ENCODE peak calls at places on chromosomes 13 and 19, in ten cellular contexts. B, I, W, Q, S, T, H, F, C and V are unnamed samples.

GRCh38 chr19:48660854-48661731 is 11.7 kb downstream of the NTN5 start:
- DNase-seq in B (peak), I (peak), W (peak), Q (peak), S (peak), T (peak), H (peak), F (no peak), C (peak), V (peak)

GRCh38 chr13:54261856-54262255 is 1233.2 kb downstream of the OLFM4 start:
- DNase-seq in B (no peak), I (no peak), W (no peak), Q (no peak), S (no peak), T (no peak), H (no peak), F (no peak), C (no peak), V (no peak)

GRCh38 chr13:110716235-110716505 is 2.7 kb downstream of the ING1 start:
- DNase-seq in B (no peak), I (peak), W (peak), Q (no peak), S (no peak), T (no peak), H (no peak), F (no peak), C (peak), V (peak)

GRCh38 chr19:11479470-11480080 is 1.3 kb downstream of the ELAVL3 start:
- DNase-seq in B (peak), I (peak), W (peak), Q (peak), S (no peak), T (no peak), H (no peak), F (no peak), C (peak), V (peak)

GRCh38 chr19:50314724-50315700 is 14.2 kb downstream of the KCNC3 start:
- DNase-seq in B (no peak), I (no peak), W (no peak), Q (no peak), S (no peak), T (no peak), H (no peak), F (no peak), C (no peak), V (no peak)

GRCh38 chr13:94431987-94432386 is 47.5 kb downstream of the DCT start:
- DNase-seq in B (no peak), I (no peak), W (no peak), Q (no peak), S (no peak), T (no peak), H (no peak), F (no peak), C (no peak), V (no peak)

GRCh38 chr19:29528350-29528945 is 2.7 kb downstream of the VSTM2B start:
- DNase-seq in B (no peak), I (peak), W (peak), Q (peak), S (peak), T (peak), H (peak), F (no peak), C (peak), V (peak)

GRCh38 chr19:15331419-15332310 is 674 bp downstream of the BRD4 start:
- DNase-seq in B (peak), I (peak), W (peak), Q (peak), S (peak), T (peak), H (peak), F (no peak), C (peak), V (peak)

GRCh38 chr19:51572415-51572814 is 1.3 kb downstream of the ZNF175 start:
- DNase-seq in B (no peak), I (no peak), W (peak), Q (no peak), S (no peak), T (peak), H (no peak), F (no peak), C (no peak), V (no peak)

GRCh38 chr19:1851581-1852293 is 3.5 kb upstream of the REXO1 start:
- DNase-seq in B (no peak), I (no peak), W (no peak), Q (no peak), S (no peak), T (no peak), H (peak), F (no peak), C (peak), V (no peak)

GRCh38 chr19:38685666-38686529 is 38.4 kb downstream of the ACTN4 start:
- DNase-seq in B (peak), I (peak), W (peak), Q (no peak), S (no peak), T (peak), H (no peak), F (no peak), C (no peak), V (peak)

GRCh38 chr13:81018936-81019335 is 678.0 kb upstream of the SPRY2 start:
- DNase-seq in B (no peak), I (no peak), W (no peak), Q (no peak), S (no peak), T (no peak), H (no peak), F (no peak), C (no peak), V (no peak)

GRCh38 chr19:3849092-3849491 is 19.7 kb downstream of the ZFR2 start:
- DNase-seq in B (no peak), I (peak), W (peak), Q (no peak), S (no peak), T (no peak), H (no peak), F (no peak), C (no peak), V (peak)

GRCh38 chr13:111115841-111116500 is 861 bp downstream of the ARHGEF7 start:
- DNase-seq in B (no peak), I (peak), W (peak), Q (peak), S (no peak), T (peak), H (peak), F (no peak), C (peak), V (no peak)

GRCh38 chr13:106566682-106567420 is 1.1 kb downstream of the ARGLU1 start:
- DNase-seq in B (peak), I (peak), W (peak), Q (peak), S (peak), T (peak), H (peak), F (peak), C (peak), V (peak)

GRCh38 chr19:1492474-1493006 is 1.6 kb downstream of the REEP6 start:
- DNase-seq in B (no peak), I (no peak), W (no peak), Q (no peak), S (no peak), T (no peak), H (no peak), F (no peak), C (peak), V (peak)

GRCh38 chr13:46552888-46553520 is at the start of gene LRCH1:
- DNase-seq in B (peak), I (peak), W (peak), Q (peak), S (peak), T (peak), H (peak), F (peak), C (peak), V (peak)

GRCh38 chr19:3274245-3275067 is 50.0 kb downstream of the CELF5 start:
- DNase-seq in B (no peak), I (no peak), W (no peak), Q (no peak), S (no peak), T (no peak), H (no peak), F (no peak), C (no peak), V (no peak)

GRCh38 chr13:110330491-110331001 is 23.5 kb downstream of the COL4A2 start:
- DNase-seq in B (no peak), I (no peak), W (peak), Q (no peak), S (no peak), T (peak), H (no peak), F (no peak), C (no peak), V (no peak)

GRCh38 chr19:2087621-2088100 is 8.5 kb downstream of the MOB3A start:
- DNase-seq in B (no peak), I (no peak), W (no peak), Q (no peak), S (no peak), T (no peak), H (no peak), F (no peak), C (no peak), V (no peak)

GRCh38 chr13:40498461-40498860 is 168.0 kb downstream of the FOXO1 start:
- DNase-seq in B (no peak), I (no peak), W (no peak), Q (no peak), S (no peak), T (no peak), H (no peak), F (no peak), C (no peak), V (no peak)

GRCh38 chr13:80477641-80478443 is 136.9 kb upstream of the SPRY2 start:
- DNase-seq in B (no peak), I (no peak), W (no peak), Q (no peak), S (no peak), T (no peak), H (no peak), F (no peak), C (no peak), V (peak)

GRCh38 chr19:32254128-32254527 is 91.3 kb upstream of the ZNF507 start:
- DNase-seq in B (no peak), I (no peak), W (no peak), Q (no peak), S (no peak), T (no peak), H (no peak), F (no peak), C (no peak), V (no peak)

DNA sequence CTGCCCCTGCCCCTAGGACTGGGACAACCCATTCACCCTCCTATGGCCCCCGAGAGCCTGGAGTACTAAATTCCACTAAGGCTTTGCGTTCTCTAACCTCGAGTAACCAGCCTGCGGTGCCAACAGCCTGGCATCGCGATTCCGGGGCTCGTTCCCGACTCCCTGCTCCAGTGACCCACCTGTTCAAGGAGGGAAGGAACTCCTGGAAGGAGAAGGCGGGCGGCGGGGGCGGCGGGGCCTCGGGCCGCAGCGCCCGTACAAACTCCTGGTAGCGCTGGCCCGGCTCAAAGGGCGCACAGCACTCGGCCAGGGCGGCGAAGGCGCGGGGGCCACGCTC is 6.3 kb downstream of the GMIP start:
- DNase-seq in B (no peak), I (no peak), W (no peak), Q (no peak), S (no peak), T (no peak), H (no peak), F (no peak), C (no peak), V (no peak)
- H3K4me3 ChIP-seq in B (no peak), I (no peak), W (no peak), Q (no peak), S (no peak), T (no peak), H (no peak), F (no peak), C (no peak), V (no peak)

GRCh38 chr19:55635856-55636440 is 4.9 kb upstream of the ZNF580 start:
- DNase-seq in B (no peak), I (no peak), W (no peak), Q (no peak), S (no peak), T (no peak), H (no peak), F (no peak), C (no peak), V (no peak)
- H3K4me3 ChIP-seq in B (peak), I (no peak), W (peak), Q (peak), S (peak), T (peak), H (peak), F (peak), C (no peak), V (peak)

DNA sequence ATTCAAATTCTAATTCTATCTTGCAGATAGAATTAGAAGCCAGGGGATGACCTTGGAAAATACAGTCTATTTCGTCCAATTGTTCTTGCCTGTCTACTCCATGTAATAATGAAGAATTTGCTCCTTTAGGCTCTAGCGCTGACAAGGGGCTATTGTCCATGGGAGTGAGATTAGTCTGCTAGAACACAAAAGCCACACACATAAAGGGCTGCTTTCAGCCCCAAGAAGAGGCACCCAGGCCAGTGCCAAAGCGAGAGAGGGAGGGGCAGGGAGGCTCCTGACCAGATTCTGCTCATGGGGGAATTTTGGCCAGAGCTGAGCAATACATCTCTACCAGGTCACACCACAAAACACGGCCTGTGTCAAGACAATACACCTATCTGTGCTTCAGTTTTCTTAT is 1306.9 kb downstream of the UQCRFS1 start:
- DNase-seq in B (no peak), I (no peak), W (no peak), Q (no peak), S (peak), T (no peak), H (no peak), F (no peak), C (no peak), V (no peak)
- H3K4me3 ChIP-seq in B (no peak), I (no peak), W (no peak), Q (no peak), S (no peak), T (no peak), H (no peak), F (no peak), C (no peak), V (no peak)

DNA sequence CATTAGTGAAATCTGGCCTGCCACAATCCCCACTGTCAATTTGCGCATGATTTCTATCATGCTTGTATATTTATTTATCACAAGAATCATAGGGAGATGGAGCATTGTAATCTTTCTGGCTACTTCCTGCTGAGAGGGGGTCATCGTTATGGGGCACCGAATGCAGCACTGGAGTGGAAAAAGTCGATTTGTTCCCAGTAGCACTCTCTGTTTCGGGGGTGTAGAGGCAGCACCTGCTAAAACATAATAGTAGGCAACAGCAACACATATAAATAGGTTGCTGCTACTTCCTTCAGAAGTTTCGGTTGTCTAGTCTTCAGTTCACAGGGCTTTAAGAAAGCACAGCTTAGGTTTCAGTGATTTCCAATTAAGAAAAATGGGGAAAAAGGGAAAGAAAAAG is 23.4 kb upstream of the CEACAM21 start:
- DNase-seq in B (no peak), I (no peak), W (no peak), Q (no peak), S (no peak), T (no peak), H (no peak), F (no peak), C (no peak), V (no peak)
- H3K4me3 ChIP-seq in B (peak), I (no peak), W (no peak), Q (no peak), S (no peak), T (no peak), H (peak), F (no peak), C (no peak), V (no peak)